ENCODE peak calls at places on chromosome 1, in ten cellular contexts. F is foreskin keratinocyte; D is mesothelial cell of epicardium; U is NCI-H1092; H is KBM-7; I is NCI-H446; Y is midbrain; G is head of caudate nucleus; Q is GM03348; P is CD4-positive, alpha-beta T cell. B is an unnamed sample.

GRCh38 chr1:214604543-214604942 is 1.5 kb downstream of the CENPF start:
- DNase-seq in F (peak; percentile 17), D (no peak), U (no peak), H (no peak), I (no peak), Y (no peak), G (no peak), Q (peak; percentile 29), P (no peak), B (no peak)

GRCh38 chr1:9689971-9690381 is 38.4 kb downstream of the PIK3CD start:
- DNase-seq in F (peak; percentile 41), D (no peak), U (peak; percentile 5), H (no peak), I (no peak), Y (no peak), G (peak; percentile 12), Q (peak; percentile 58), P (peak; percentile 18), B (no peak)

GRCh38 chr1:14634497-14634896 is 36.0 kb downstream of the KAZN start:
- DNase-seq in F (no peak), D (no peak), U (no peak), H (no peak), I (no peak), Y (no peak), G (no peak), Q (no peak), P (no peak), B (no peak)

GRCh38 chr1:185969028-185969427 is 234.8 kb downstream of the HMCN1 start:
- DNase-seq in F (no peak), D (no peak), U (no peak), H (no peak), I (no peak), Y (no peak), G (no peak), Q (peak; percentile 24), P (no peak), B (no peak)

GRCh38 chr1:83761084-83761760 is 237.7 kb downstream of the TTLL7 start:
- DNase-seq in F (no peak), D (no peak), U (no peak), H (no peak), I (no peak), Y (no peak), G (no peak), Q (no peak), P (no peak), B (peak; percentile 87)

GRCh38 chr1:34982820-34983376 is 2.2 kb downstream of the TMEM35B start:
- DNase-seq in F (no peak), D (no peak), U (no peak), H (no peak), I (no peak), Y (no peak), G (no peak), Q (no peak), P (no peak), B (peak; percentile 63)

GRCh38 chr1:182888736-182889531 is 49.8 kb downstream of the DHX9 start:
- DNase-seq in F (peak; percentile 18), D (no peak), U (no peak), H (no peak), I (no peak), Y (no peak), G (no peak), Q (no peak), P (no peak), B (peak; percentile 2)

GRCh38 chr1:209406111-209406654 is 177.3 kb upstream of the CAMK1G start:
- DNase-seq in F (peak; percentile 53), D (no peak), U (no peak), H (no peak), I (no peak), Y (no peak), G (no peak), Q (no peak), P (no peak), B (no peak)

GRCh38 chr1:78377356-78377928 is 113.3 kb upstream of the PTGFR start:
- DNase-seq in F (peak; percentile 47), D (no peak), U (no peak), H (no peak), I (no peak), Y (no peak), G (no peak), Q (no peak), P (no peak), B (peak; percentile 9)

GRCh38 chr1:6424619-6425593 is at the start of gene ESPN:
- DNase-seq in F (no peak), D (no peak), U (no peak), H (no peak), I (no peak), Y (no peak), G (no peak), Q (peak; percentile 59), P (no peak), B (no peak)

GRCh38 chr1:47436979-47437517 is 796 bp upstream of the FOXD2 start:
- DNase-seq in F (peak; percentile 60), D (no peak), U (no peak), H (no peak), I (no peak), Y (no peak), G (no peak), Q (peak; percentile 56), P (no peak), B (no peak)

GRCh38 chr1:26949926-26950319 is 10.3 kb downstream of the KDF1 start:
- DNase-seq in F (no peak), D (no peak), U (no peak), H (no peak), I (no peak), Y (no peak), G (no peak), Q (no peak), P (no peak), B (no peak)

GRCh38 chr1:99606306-99606705 is 39.6 kb upstream of the PALMD start:
- DNase-seq in F (no peak), D (no peak), U (no peak), H (no peak), I (no peak), Y (no peak), G (no peak), Q (no peak), P (no peak), B (no peak)

B was measured in GM12865.